ENCODE peak calls at places on chromosomes 16 and 17, in six cellular contexts. One of them, this sample, is unnamed.

GRCh38 chr16:78368121-78369102 is 269.0 kb downstream of the WWOX start:
- DNase-seq in effector memory CD4-positive, alpha-beta T cell: no peak
- DNase-seq in fibroblast of lung: no peak
- DNase-seq in CD8-positive, alpha-beta T cell: no peak
- DNase-seq in heart right ventricle: no peak
- DNase-seq in left ventricle myocardium inferior: no peak
- DNase-seq in this sample: no peak

GRCh38 chr16:67628216-67628615 is 16.7 kb upstream of the CARMIL2 start:
- DNase-seq in effector memory CD4-positive, alpha-beta T cell: no peak
- DNase-seq in fibroblast of lung: no peak
- DNase-seq in CD8-positive, alpha-beta T cell: no peak
- DNase-seq in heart right ventricle: no peak
- DNase-seq in left ventricle myocardium inferior: no peak
- DNase-seq in this sample: no peak

GRCh38 chr17:50945779-50946222 is 79.6 kb upstream of the TOB1 start:
- DNase-seq in effector memory CD4-positive, alpha-beta T cell: no peak
- DNase-seq in fibroblast of lung: no peak
- DNase-seq in CD8-positive, alpha-beta T cell: no peak
- DNase-seq in heart right ventricle: no peak
- DNase-seq in left ventricle myocardium inferior: no peak
- DNase-seq in this sample: peak; percentile 20

GRCh38 chr17:1573932-1574696 is 11.5 kb upstream of the PITPNA start:
- DNase-seq in effector memory CD4-positive, alpha-beta T cell: peak; percentile 31
- DNase-seq in fibroblast of lung: peak; percentile 60
- DNase-seq in CD8-positive, alpha-beta T cell: peak; percentile 45
- DNase-seq in heart right ventricle: peak; percentile 91
- DNase-seq in left ventricle myocardium inferior: peak; percentile 87
- DNase-seq in this sample: peak; percentile 75

GRCh38 chr17:77071925-77072490 is 68.8 kb upstream of the SEC14L1 start:
- DNase-seq in effector memory CD4-positive, alpha-beta T cell: no peak
- DNase-seq in fibroblast of lung: no peak
- DNase-seq in CD8-positive, alpha-beta T cell: no peak
- DNase-seq in heart right ventricle: no peak
- DNase-seq in left ventricle myocardium inferior: no peak
- DNase-seq in this sample: no peak

GRCh38 chr17:82236142-82236971 is 7.5 kb downstream of the SLC16A3 start:
- DNase-seq in effector memory CD4-positive, alpha-beta T cell: peak; percentile 56
- DNase-seq in fibroblast of lung: peak; percentile 40
- DNase-seq in CD8-positive, alpha-beta T cell: peak; percentile 69
- DNase-seq in heart right ventricle: peak; percentile 67
- DNase-seq in left ventricle myocardium inferior: peak; percentile 67
- DNase-seq in this sample: no peak

GRCh38 chr16:10668322-10669045 is 26.2 kb downstream of the TEKT5 start:
- DNase-seq in effector memory CD4-positive, alpha-beta T cell: no peak
- DNase-seq in fibroblast of lung: peak; percentile 10
- DNase-seq in CD8-positive, alpha-beta T cell: no peak
- DNase-seq in heart right ventricle: peak; percentile 17
- DNase-seq in left ventricle myocardium inferior: no peak
- DNase-seq in this sample: no peak

GRCh38 chr16:19677403-19677802 is 40.6 kb downstream of the KNOP1 start:
- DNase-seq in effector memory CD4-positive, alpha-beta T cell: no peak
- DNase-seq in fibroblast of lung: no peak
- DNase-seq in CD8-positive, alpha-beta T cell: no peak
- DNase-seq in heart right ventricle: peak; percentile 26
- DNase-seq in left ventricle myocardium inferior: peak; percentile 32
- DNase-seq in this sample: no peak

GRCh38 chr17:51371732-51372151 is 111.4 kb downstream of the UTP18 start:
- DNase-seq in effector memory CD4-positive, alpha-beta T cell: peak; percentile 13
- DNase-seq in fibroblast of lung: peak; percentile 21
- DNase-seq in CD8-positive, alpha-beta T cell: peak; percentile 31
- DNase-seq in heart right ventricle: no peak
- DNase-seq in left ventricle myocardium inferior: no peak
- DNase-seq in this sample: no peak

GRCh38 chr16:53651357-53651756 is 52.3 kb downstream of the RPGRIP1L start:
- DNase-seq in effector memory CD4-positive, alpha-beta T cell: no peak
- DNase-seq in fibroblast of lung: no peak
- DNase-seq in CD8-positive, alpha-beta T cell: no peak
- DNase-seq in heart right ventricle: no peak
- DNase-seq in left ventricle myocardium inferior: no peak
- DNase-seq in this sample: no peak

GRCh38 chr17:13410874-13411273 is 190.9 kb downstream of the HS3ST3A1 start:
- DNase-seq in effector memory CD4-positive, alpha-beta T cell: no peak
- DNase-seq in fibroblast of lung: no peak
- DNase-seq in CD8-positive, alpha-beta T cell: no peak
- DNase-seq in heart right ventricle: no peak
- DNase-seq in left ventricle myocardium inferior: no peak
- DNase-seq in this sample: no peak

GRCh38 chr17:77492446-77493237 is 351.9 kb downstream of the SEC14L1 start:
- DNase-seq in effector memory CD4-positive, alpha-beta T cell: no peak
- DNase-seq in fibroblast of lung: no peak
- DNase-seq in CD8-positive, alpha-beta T cell: no peak
- DNase-seq in heart right ventricle: no peak
- DNase-seq in left ventricle myocardium inferior: peak; percentile 16
- DNase-seq in this sample: peak; percentile 67

GRCh38 chr17:73338050-73338491 is 26.3 kb upstream of the CDC42EP4 start:
- DNase-seq in effector memory CD4-positive, alpha-beta T cell: no peak
- DNase-seq in fibroblast of lung: peak; percentile 39
- DNase-seq in CD8-positive, alpha-beta T cell: no peak
- DNase-seq in heart right ventricle: peak; percentile 50
- DNase-seq in left ventricle myocardium inferior: no peak
- DNase-seq in this sample: no peak

GRCh38 chr17:61517843-61518606 is 65.8 kb downstream of the TBX4 start:
- DNase-seq in effector memory CD4-positive, alpha-beta T cell: no peak
- DNase-seq in fibroblast of lung: no peak
- DNase-seq in CD8-positive, alpha-beta T cell: no peak
- DNase-seq in heart right ventricle: no peak
- DNase-seq in left ventricle myocardium inferior: no peak
- DNase-seq in this sample: no peak

GRCh38 chr17:63999680-64000531 is 1.8 kb downstream of the PRR29 start:
- DNase-seq in effector memory CD4-positive, alpha-beta T cell: no peak
- DNase-seq in fibroblast of lung: no peak
- DNase-seq in CD8-positive, alpha-beta T cell: no peak
- DNase-seq in heart right ventricle: no peak
- DNase-seq in left ventricle myocardium inferior: no peak
- DNase-seq in this sample: peak; percentile 29

GRCh38 chr17:47806913-47807255 is 14.7 kb downstream of the OSBPL7 start:
- DNase-seq in effector memory CD4-positive, alpha-beta T cell: no peak
- DNase-seq in fibroblast of lung: no peak
- DNase-seq in CD8-positive, alpha-beta T cell: no peak
- DNase-seq in heart right ventricle: no peak
- DNase-seq in left ventricle myocardium inferior: no peak
- DNase-seq in this sample: no peak

GRCh38 chr16:89363621-89364393 is 126.6 kb downstream of the ANKRD11 start:
- DNase-seq in effector memory CD4-positive, alpha-beta T cell: peak; percentile 34
- DNase-seq in fibroblast of lung: peak; percentile 88
- DNase-seq in CD8-positive, alpha-beta T cell: peak; percentile 57
- DNase-seq in heart right ventricle: no peak
- DNase-seq in left ventricle myocardium inferior: no peak
- DNase-seq in this sample: peak; percentile 89

GRCh38 chr17:81561494-81561885 is 9.3 kb upstream of the FAAP100 start:
- DNase-seq in effector memory CD4-positive, alpha-beta T cell: no peak
- DNase-seq in fibroblast of lung: peak; percentile 67
- DNase-seq in CD8-positive, alpha-beta T cell: no peak
- DNase-seq in heart right ventricle: no peak
- DNase-seq in left ventricle myocardium inferior: no peak
- DNase-seq in this sample: no peak

GRCh38 chr17:50274142-50274944 is at the start of gene TMEM92:
- DNase-seq in effector memory CD4-positive, alpha-beta T cell: no peak
- DNase-seq in fibroblast of lung: no peak
- DNase-seq in CD8-positive, alpha-beta T cell: no peak
- DNase-seq in heart right ventricle: no peak
- DNase-seq in left ventricle myocardium inferior: no peak
- DNase-seq in this sample: peak; percentile 84

GRCh38 chr16:1160773-1161348 is 8.0 kb downstream of the CACNA1H start:
- DNase-seq in effector memory CD4-positive, alpha-beta T cell: no peak
- DNase-seq in fibroblast of lung: no peak
- DNase-seq in CD8-positive, alpha-beta T cell: no peak
- DNase-seq in heart right ventricle: no peak
- DNase-seq in left ventricle myocardium inferior: no peak
- DNase-seq in this sample: no peak
- H3K27me3 ChIP-seq in effector memory CD4-positive, alpha-beta T cell: peaks cover 9% of the 10 kb centered on the region
- H3K27me3 ChIP-seq in fibroblast of lung: peaks cover 6% of the 10 kb centered on the region
- H3K27me3 ChIP-seq in CD8-positive, alpha-beta T cell: no peaks in the 10 kb centered on the region
- H3K27me3 ChIP-seq in heart right ventricle: peaks cover 61% of the 10 kb centered on the region
- H3K27me3 ChIP-seq in left ventricle myocardium inferior: peaks cover 68% of the 10 kb centered on the region
- H3K27me3 ChIP-seq in this sample: peaks cover 47% of the 10 kb centered on the region

GRCh38 chr17:40614431-40615294 is 33.0 kb downstream of the SMARCE1 start:
- DNase-seq in effector memory CD4-positive, alpha-beta T cell: no peak
- DNase-seq in fibroblast of lung: no peak
- DNase-seq in CD8-positive, alpha-beta T cell: no peak
- DNase-seq in heart right ventricle: no peak
- DNase-seq in left ventricle myocardium inferior: no peak
- DNase-seq in this sample: no peak

GRCh38 chr17:40613755-40614154 is 33.9 kb downstream of the SMARCE1 start:
- DNase-seq in effector memory CD4-positive, alpha-beta T cell: no peak
- DNase-seq in fibroblast of lung: no peak
- DNase-seq in CD8-positive, alpha-beta T cell: no peak
- DNase-seq in heart right ventricle: no peak
- DNase-seq in left ventricle myocardium inferior: no peak
- DNase-seq in this sample: no peak

GRCh38 chr17:40615989-40616476 is 31.6 kb downstream of the SMARCE1 start:
- DNase-seq in effector memory CD4-positive, alpha-beta T cell: no peak
- DNase-seq in fibroblast of lung: no peak
- DNase-seq in CD8-positive, alpha-beta T cell: no peak
- DNase-seq in heart right ventricle: no peak
- DNase-seq in left ventricle myocardium inferior: no peak
- DNase-seq in this sample: no peak

GRCh38 chr17:40616592-40616991 is 31.0 kb downstream of the SMARCE1 start:
- DNase-seq in effector memory CD4-positive, alpha-beta T cell: no peak
- DNase-seq in fibroblast of lung: no peak
- DNase-seq in CD8-positive, alpha-beta T cell: no peak
- DNase-seq in heart right ventricle: no peak
- DNase-seq in left ventricle myocardium inferior: no peak
- DNase-seq in this sample: no peak

GRCh38 chr17:40615295-40615988 is 32.2 kb downstream of the SMARCE1 start:
- DNase-seq in effector memory CD4-positive, alpha-beta T cell: no peak
- DNase-seq in fibroblast of lung: peak; percentile 35
- DNase-seq in CD8-positive, alpha-beta T cell: peak; percentile 56
- DNase-seq in heart right ventricle: peak; percentile 40
- DNase-seq in left ventricle myocardium inferior: no peak
- DNase-seq in this sample: no peak
- H3K27me3 ChIP-seq in effector memory CD4-positive, alpha-beta T cell: no peaks in the 10 kb centered on the region
- H3K27me3 ChIP-seq in fibroblast of lung: peaks cover 35% of the 10 kb centered on the region
- H3K27me3 ChIP-seq in CD8-positive, alpha-beta T cell: no peaks in the 10 kb centered on the region
- H3K27me3 ChIP-seq in heart right ventricle: peaks cover 48% of the 10 kb centered on the region
- H3K27me3 ChIP-seq in left ventricle myocardium inferior: peaks cover 69% of the 10 kb centered on the region
- H3K27me3 ChIP-seq in this sample: no peaks in the 10 kb centered on the region

DNA sequence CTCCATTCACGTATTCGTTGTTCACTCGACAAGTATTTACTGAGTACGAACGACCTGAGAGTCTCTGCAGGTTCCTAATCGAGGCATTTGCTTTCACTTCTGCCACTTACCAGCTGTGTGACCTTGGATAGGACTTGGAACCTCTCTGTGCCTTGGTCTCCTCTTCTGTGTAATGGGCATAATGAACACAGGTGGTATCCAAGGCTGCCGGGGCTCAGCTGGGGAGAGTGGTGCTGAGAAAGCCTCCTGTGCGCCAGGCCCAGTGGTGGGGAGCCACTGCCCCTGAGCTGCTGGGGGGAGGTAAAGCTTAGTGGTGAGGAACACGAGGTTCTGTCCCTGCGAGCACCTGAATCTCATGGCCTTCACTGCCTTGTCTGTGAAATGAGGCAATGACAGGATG is 150.7 kb downstream of the IRF8 start:
- DNase-seq in effector memory CD4-positive, alpha-beta T cell: no peak
- DNase-seq in fibroblast of lung: no peak
- DNase-seq in CD8-positive, alpha-beta T cell: no peak
- DNase-seq in heart right ventricle: no peak
- DNase-seq in left ventricle myocardium inferior: no peak
- DNase-seq in this sample: peak; percentile 26
- H3K27me3 ChIP-seq in effector memory CD4-positive, alpha-beta T cell: no peaks in the 10 kb centered on the region
- H3K27me3 ChIP-seq in fibroblast of lung: peaks cover 20% of the 10 kb centered on the region
- H3K27me3 ChIP-seq in CD8-positive, alpha-beta T cell: no peaks in the 10 kb centered on the region
- H3K27me3 ChIP-seq in heart right ventricle: peaks cover 76% of the 10 kb centered on the region
- H3K27me3 ChIP-seq in left ventricle myocardium inferior: peaks cover 82% of the 10 kb centered on the region
- H3K27me3 ChIP-seq in this sample: peaks cover 82% of the 10 kb centered on the region

DNA sequence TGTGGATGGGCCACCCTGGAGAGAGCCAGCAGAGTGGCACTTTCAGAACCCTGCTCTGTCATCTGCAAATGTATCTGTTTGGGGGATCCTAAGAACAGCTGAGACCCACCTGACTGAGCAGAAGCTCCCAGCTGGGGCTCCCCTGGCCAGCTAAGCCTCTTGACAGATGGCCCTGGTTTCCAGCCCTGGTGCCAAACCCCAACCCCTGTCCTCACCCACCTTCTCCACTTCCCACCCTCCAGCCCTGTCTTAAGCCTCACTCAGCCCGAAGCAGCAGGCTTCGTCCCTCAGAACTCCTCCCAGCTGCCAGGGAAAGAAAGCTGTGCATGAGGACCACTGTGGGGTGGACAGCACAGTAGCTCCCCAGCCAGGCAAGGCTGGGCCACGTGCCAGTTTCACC is 3.5 kb upstream of the KRT9 start:
- DNase-seq in effector memory CD4-positive, alpha-beta T cell: no peak
- DNase-seq in fibroblast of lung: no peak
- DNase-seq in CD8-positive, alpha-beta T cell: no peak
- DNase-seq in heart right ventricle: no peak
- DNase-seq in left ventricle myocardium inferior: no peak
- DNase-seq in this sample: no peak
- H3K27me3 ChIP-seq in effector memory CD4-positive, alpha-beta T cell: peaks cover 14% of the 10 kb centered on the region
- H3K27me3 ChIP-seq in fibroblast of lung: peaks cover 7% of the 10 kb centered on the region
- H3K27me3 ChIP-seq in CD8-positive, alpha-beta T cell: no peaks in the 10 kb centered on the region
- H3K27me3 ChIP-seq in heart right ventricle: peaks cover 63% of the 10 kb centered on the region
- H3K27me3 ChIP-seq in left ventricle myocardium inferior: peaks cover 92% of the 10 kb centered on the region
- H3K27me3 ChIP-seq in this sample: no peaks in the 10 kb centered on the region

GRCh38 chr16:56607675-56608042 is 725 bp upstream of the MT2A start:
- DNase-seq in effector memory CD4-positive, alpha-beta T cell: no peak
- DNase-seq in fibroblast of lung: no peak
- DNase-seq in CD8-positive, alpha-beta T cell: no peak
- DNase-seq in heart right ventricle: no peak
- DNase-seq in left ventricle myocardium inferior: no peak
- DNase-seq in this sample: no peak
- H3K27me3 ChIP-seq in effector memory CD4-positive, alpha-beta T cell: no peaks in the 10 kb centered on the region
- H3K27me3 ChIP-seq in fibroblast of lung: no peaks in the 10 kb centered on the region
- H3K27me3 ChIP-seq in CD8-positive, alpha-beta T cell: no peaks in the 10 kb centered on the region
- H3K27me3 ChIP-seq in heart right ventricle: no peaks in the 10 kb centered on the region
- H3K27me3 ChIP-seq in left ventricle myocardium inferior: no peaks in the 10 kb centered on the region
- H3K27me3 ChIP-seq in this sample: no peaks in the 10 kb centered on the region